ENCODE peak calls at places on chromosomes 5 and 9, in five cellular contexts. Q is NCI-H1417 treated with DMSO at 0.1 percent for 48 hours, I is AG04450, J is mesothelial cell of epicardium, S is KBM-7. B is an unnamed sample.

GRCh38 chr9:79233542-79233941 is 338.2 kb upstream of the TLE4 start:
- DNase-seq in Q (no peak), I (no peak), J (no peak), S (peak), B (no peak)

GRCh38 chr9:116154976-116155699 is 1.5 kb downstream of the PAPPA start:
- DNase-seq in Q (no peak), I (no peak), J (peak), S (no peak), B (no peak)

GRCh38 chr9:17003576-17004240 is 131.1 kb upstream of the CNTLN start:
- DNase-seq in Q (no peak), I (no peak), J (no peak), S (no peak), B (no peak)

GRCh38 chr9:129752915-129753724 is at the start of gene PTGES:
- DNase-seq in Q (no peak), I (peak), J (peak), S (peak), B (peak)

GRCh38 chr5:180646289-180646962 is 3.0 kb downstream of the FLT4 start:
- DNase-seq in Q (no peak), I (no peak), J (no peak), S (no peak), B (no peak)

GRCh38 chr9:75451505-75451904 is 363.2 kb downstream of the OSTF1 start:
- DNase-seq in Q (no peak), I (no peak), J (no peak), S (no peak), B (no peak)

GRCh38 chr5:60223342-60223741 is 329.8 kb upstream of the PDE4D start:
- DNase-seq in Q (no peak), I (no peak), J (no peak), S (no peak), B (no peak)

GRCh38 chr5:91382530-91383026 is 539 bp downstream of the ARRDC3 start:
- DNase-seq in Q (no peak), I (no peak), J (no peak), S (peak), B (no peak)

GRCh38 chr5:179316111-179316551 is 29.1 kb downstream of the ADAMTS2 start:
- DNase-seq in Q (no peak), I (no peak), J (no peak), S (no peak), B (no peak)

GRCh38 chr5:91245871-91246270 is 137.2 kb downstream of the ARRDC3 start:
- DNase-seq in Q (no peak), I (no peak), J (no peak), S (no peak), B (no peak)

GRCh38 chr9:81826541-81826906 is 101.7 kb upstream of the SPATA31D4 start:
- DNase-seq in Q (no peak), I (no peak), J (no peak), S (no peak), B (no peak)

GRCh38 chr9:36135791-36136276 is 699 bp upstream of the GLIPR2 start:
- DNase-seq in Q (no peak), I (no peak), J (no peak), S (no peak), B (no peak)

GRCh38 chr5:60287174-60287771 is 393.7 kb upstream of the PDE4D start:
- DNase-seq in Q (no peak), I (no peak), J (no peak), S (peak), B (no peak)

GRCh38 chr5:36688722-36689121 is 82.3 kb downstream of the SLC1A3 start:
- DNase-seq in Q (no peak), I (no peak), J (no peak), S (peak), B (no peak)

GRCh38 chr9:3088166-3088702 is 244.3 kb upstream of the PUM3 start:
- DNase-seq in Q (no peak), I (no peak), J (no peak), S (no peak), B (no peak)

GRCh38 chr9:116471093-116471906 is 215.8 kb upstream of the TRIM32 start:
- DNase-seq in Q (no peak), I (no peak), J (peak), S (no peak), B (no peak)

GRCh38 chr9:121574771-121575519 is 75.3 kb upstream of the GGTA1 start:
- DNase-seq in Q (no peak), I (no peak), J (no peak), S (no peak), B (no peak)

GRCh38 chr5:10364186-10364689 is 10.7 kb downstream of the MARCHF6 start:
- DNase-seq in Q (no peak), I (no peak), J (no peak), S (peak), B (no peak)

GRCh38 chr9:5008206-5008605 is 23.1 kb downstream of the JAK2 start:
- DNase-seq in Q (no peak), I (no peak), J (no peak), S (no peak), B (no peak)

GRCh38 chr5:179820127-179820482 is 600 bp upstream of the SQSTM1 start:
- DNase-seq in Q (no peak), I (no peak), J (no peak), S (no peak), B (no peak)

GRCh38 chr9:136009516-136009915 is 48.3 kb upstream of the UBAC1 start:
- DNase-seq in Q (no peak), I (no peak), J (no peak), S (no peak), B (no peak)

GRCh38 chr5:79560774-79561524 is 47.0 kb upstream of the HOMER1 start:
- DNase-seq in Q (no peak), I (no peak), J (no peak), S (peak), B (no peak)

GRCh38 chr5:28374492-28374934 is 1336.1 kb upstream of the CDH9 start:
- DNase-seq in Q (no peak), I (no peak), J (peak), S (no peak), B (no peak)

GRCh38 chr5:116574682-116575634 is at the start of gene SEMA6A:
- DNase-seq in Q (no peak), I (peak), J (peak), S (peak), B (no peak)

GRCh38 chr9:98579700-98580099 is 129.0 kb downstream of the GABBR2 start:
- DNase-seq in Q (no peak), I (no peak), J (no peak), S (no peak), B (no peak)

GRCh38 chr9:70746316-70746715 is 331.9 kb upstream of the KLF9 start:
- DNase-seq in Q (no peak), I (no peak), J (no peak), S (no peak), B (no peak)

GRCh38 chr5:119435436-119436132 is 16.7 kb upstream of the HSD17B4 start:
- DNase-seq in Q (no peak), I (peak), J (peak), S (peak), B (peak)

GRCh38 chr5:155250601-155251000 is 237.0 kb downstream of the KIF4B start:
- DNase-seq in Q (no peak), I (no peak), J (no peak), S (no peak), B (no peak)